ENCODE peak calls at places on chromosomes 6 and 20, in six cellular contexts. D is activated B cell treated with CpG ODN at 0.5 μM for 24 hours; L is fibroblast of mammary gland; G is CD8-positive, alpha-beta T cell; H is tibial artery; X is cardiac fibroblast. A is an unnamed sample.

GRCh38 chr6:53294095-53294494 is 54.7 kb downstream of the ELOVL5 start:
- DNase-seq in G (peak), D (no peak), X (peak), L (no peak), H (no peak), A (peak)

GRCh38 chr6:101114703-101115102 is 233.6 kb upstream of the ASCC3 start:
- DNase-seq in X (peak), D (no peak), L (peak), H (no peak), G (no peak), A (no peak)

GRCh38 chr6:138175596-138175995 is 13.9 kb downstream of the ARFGEF3 start:
- DNase-seq in G (no peak), L (no peak), X (no peak), H (no peak), D (no peak), A (no peak)

GRCh38 chr6:36721369-36722140 is 23.9 kb downstream of the RAB44 start:
- DNase-seq in H (no peak), D (no peak), L (no peak), G (no peak), X (no peak), A (no peak)

GRCh38 chr6:147204060-147204785 is at the start of gene STXBP5:
- DNase-seq in L (peak), D (peak), X (peak), G (peak), H (peak), A (peak)

GRCh38 chr20:61852268-61853072 is 213.2 kb downstream of the TAF4 start:
- DNase-seq in H (no peak), L (no peak), D (no peak), X (no peak), G (no peak), A (no peak)

GRCh38 chr6:8462169-8462568 is 26.8 kb upstream of the SLC35B3 start:
- DNase-seq in D (no peak), L (no peak), H (no peak), G (no peak), X (no peak), A (no peak)

GRCh38 chr6:161489626-161490306 is 215.9 kb upstream of the AGPAT4 start:
- DNase-seq in H (no peak), D (no peak), G (no peak), L (no peak), X (no peak), A (no peak)

GRCh38 chr6:127118505-127119360 is at the start of gene RSPO3:
- DNase-seq in X (peak), L (peak), G (no peak), H (peak), D (no peak), A (peak)

GRCh38 chr20:19996970-19997369 is 20.2 kb upstream of the NAA20 start:
- DNase-seq in L (no peak), H (no peak), G (no peak), X (no peak), D (no peak), A (no peak)

GRCh38 chr6:149867876-149868640 is 3.9 kb upstream of the LRP11 start:
- DNase-seq in D (no peak), G (no peak), H (no peak), L (peak), X (peak), A (peak)

GRCh38 chr6:101433141-101433540 is 39.6 kb downstream of the GRIK2 start:
- DNase-seq in L (no peak), D (no peak), X (no peak), H (no peak), G (no peak), A (no peak)

GRCh38 chr6:167577891-167578361 is 248.8 kb upstream of the AFDN start:
- DNase-seq in L (no peak), X (no peak), H (no peak), D (no peak), G (no peak), A (no peak)

GRCh38 chr20:2834401-2834800 is 6.1 kb downstream of the PCED1A start:
- DNase-seq in X (no peak), D (no peak), H (no peak), L (no peak), G (no peak), A (no peak)

GRCh38 chr6:5205035-5205469 is 55.7 kb downstream of the LYRM4 start:
- DNase-seq in L (no peak), G (no peak), H (no peak), D (no peak), X (peak), A (no peak)

GRCh38 chr6:132511159-132511835 is 1.6 kb downstream of the STX7 start:
- DNase-seq in X (peak), H (peak), G (no peak), D (no peak), L (peak), A (no peak)

GRCh38 chr6:17839526-17839925 is 132.8 kb upstream of the NUP153 start:
- DNase-seq in D (no peak), H (no peak), X (no peak), L (no peak), G (no peak), A (no peak)

GRCh38 chr20:36604952-36605308 is 649 bp upstream of the RAB5IF start:
- DNase-seq in X (no peak), D (peak), H (peak), G (peak), L (peak), A (no peak)

GRCh38 chr6:44966449-44967091 is 361.6 kb upstream of the RUNX2 start:
- DNase-seq in G (no peak), D (no peak), X (peak), L (peak), H (no peak), A (no peak)

GRCh38 chr6:439681-440167 is 48.2 kb downstream of the IRF4 start:
- DNase-seq in X (no peak), H (no peak), L (peak), G (no peak), D (no peak), A (no peak)

GRCh38 chr20:3744806-3745685 is 12.6 kb downstream of the HSPA12B start:
- DNase-seq in X (peak), H (peak), L (peak), D (peak), G (peak), A (no peak)

GRCh38 chr6:157893238-157893637 is 70.2 kb downstream of the SNX9 start:
- DNase-seq in L (no peak), H (no peak), X (no peak), D (no peak), G (no peak), A (no peak)

GRCh38 chr6:86615299-86615698 is 322.0 kb upstream of the HTR1E start:
- DNase-seq in G (no peak), X (no peak), D (no peak), L (no peak), H (no peak), A (no peak)

GRCh38 chr20:45484676-45485075 is 15.1 kb downstream of the WFDC2 start:
- DNase-seq in X (no peak), H (no peak), L (no peak), D (no peak), G (no peak), A (no peak)

GRCh38 chr6:25175656-25176055 is 103.5 kb upstream of the CARMIL1 start:
- DNase-seq in H (no peak), D (no peak), L (no peak), X (no peak), G (no peak), A (no peak)

GRCh38 chr6:139082370-139082769 is 52.5 kb upstream of the HECA start:
- DNase-seq in D (no peak), X (no peak), H (no peak), G (no peak), L (no peak), A (no peak)

GRCh38 chr6:33313105-33313708 is 671 bp downstream of the TAPBP start:
- DNase-seq in H (peak), G (no peak), D (peak), L (no peak), X (peak), A (no peak)

GRCh38 chr6:170448317-170448716 is 104.8 kb downstream of the PSMB1 start:
- DNase-seq in H (no peak), D (no peak), L (no peak), X (no peak), G (no peak), A (no peak)

GRCh38 chr6:11050735-11051134 is 6.6 kb upstream of the ELOVL2 start:
- DNase-seq in L (peak), G (no peak), X (peak), D (no peak), H (no peak), A (no peak)

GRCh38 chr20:32672315-32672981 is 1.3 kb downstream of the C20orf203 start:
- DNase-seq in G (no peak), L (no peak), X (no peak), D (no peak), H (no peak), A (no peak)

GRCh38 chr6:80967618-80968017 is 784.9 kb downstream of the TENT5A start:
- DNase-seq in X (no peak), H (no peak), D (no peak), G (no peak), L (no peak), A (no peak)

GRCh38 chr6:49553353-49553752 is 2.9 kb downstream of the C6orf141 start:
- DNase-seq in X (peak), G (no peak), D (no peak), L (peak), H (no peak), A (no peak)

GRCh38 chr6:51725155-51725554 is 362.3 kb downstream of the PKHD1 start:
- DNase-seq in G (no peak), D (no peak), H (no peak), L (no peak), X (no peak), A (no peak)

GRCh38 chr6:71481801-71482200 is 193.2 kb downstream of the OGFRL1 start:
- DNase-seq in H (no peak), D (no peak), L (no peak), G (no peak), X (no peak), A (no peak)

GRCh38 chr6:101163611-101164010 is 229.9 kb upstream of the GRIK2 start:
- DNase-seq in X (no peak), G (no peak), L (no peak), H (no peak), D (no peak), A (no peak)

GRCh38 chr6:37259191-37259590 is 1.2 kb upstream of the TMEM217 start:
- DNase-seq in D (no peak), X (peak), L (no peak), G (no peak), H (no peak), A (no peak)

GRCh38 chr20:12173333-12173732 is 255.6 kb downstream of the BTBD3 start:
- DNase-seq in G (no peak), L (no peak), H (no peak), D (no peak), X (no peak), A (no peak)

DNA sequence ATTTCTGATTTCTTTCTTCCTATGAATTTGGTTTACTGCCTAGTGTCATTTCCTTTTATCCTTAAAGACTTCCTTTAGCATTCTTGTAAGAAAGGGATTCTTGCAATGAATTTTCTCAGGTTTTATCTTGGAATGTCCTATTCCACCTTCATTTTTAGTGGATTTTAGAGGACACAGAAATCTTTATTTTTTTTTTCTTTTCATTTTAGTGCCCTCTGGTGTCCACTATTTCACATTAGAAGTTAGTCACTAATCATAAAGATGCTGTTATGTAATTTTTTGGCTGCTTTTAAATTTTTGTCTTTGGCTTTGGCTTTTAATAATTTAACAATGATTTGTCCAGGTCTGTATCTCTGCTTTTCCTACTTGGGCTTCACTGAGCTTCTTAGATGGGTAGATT is 28.1 kb downstream of the LMBRD1 start:
- DNase-seq in D (no peak), L (peak), X (peak), H (no peak), G (no peak), A (no peak)
- TF ChIP-seq CTCF in D (no peak), L (no peak), X (peak), H (no peak), G (no peak), A (peak)

GRCh38 chr20:53176133-53176532 is 204.0 kb downstream of the TSHZ2 start:
- DNase-seq in D (no peak), L (no peak), H (no peak), G (no peak), X (no peak), A (no peak)
- TF ChIP-seq CTCF in D (no peak), L (no peak), H (no peak), G (no peak), X (no peak), A (no peak)

DNA sequence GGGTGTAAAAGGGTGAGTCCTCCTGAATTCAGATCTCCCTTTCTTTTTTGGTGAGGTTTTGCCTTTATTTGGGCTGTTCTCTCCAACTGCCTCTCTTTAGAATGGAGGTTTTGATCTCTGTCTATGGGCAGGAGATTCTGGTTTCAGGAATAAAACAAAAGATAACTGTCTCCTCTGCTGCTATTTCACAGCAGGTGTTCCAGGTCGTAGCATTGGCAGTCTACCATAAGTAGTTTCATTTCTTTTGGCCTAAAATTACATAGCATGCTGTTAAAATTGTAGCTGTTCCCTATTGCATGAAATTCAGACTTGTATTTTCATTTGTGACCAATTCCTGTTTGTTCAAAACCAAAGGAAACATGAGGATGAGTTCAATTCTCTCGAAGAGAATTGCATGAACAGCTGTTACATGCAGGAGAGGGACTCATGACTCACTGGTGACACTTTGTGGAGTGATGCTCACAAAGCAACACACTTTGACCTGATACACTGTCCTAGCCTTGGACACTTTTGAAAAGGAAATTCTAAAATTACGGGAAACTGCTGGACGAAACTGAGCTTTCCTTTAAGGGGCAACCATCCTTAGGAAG is 76.8 kb upstream of the SIRPG start:
- DNase-seq in H (no peak), G (no peak), L (peak), D (no peak), X (peak), A (no peak)
- TF ChIP-seq CTCF in H (no peak), G (peak), L (no peak), D (no peak), X (no peak), A (no peak)

GRCh38 chr6:31368461-31368860 is 11.5 kb upstream of the HLA-B start:
- DNase-seq in D (no peak), H (no peak), X (no peak), G (no peak), L (no peak), A (no peak)
- TF ChIP-seq CTCF in D (no peak), H (no peak), X (no peak), G (no peak), L (no peak), A (no peak)

GRCh38 chr6:135728589-135728988 is 122.9 kb upstream of the PDE7B start:
- DNase-seq in D (no peak), X (no peak), G (no peak), H (no peak), L (no peak), A (no peak)
- TF ChIP-seq CTCF in D (no peak), X (no peak), G (no peak), H (no peak), L (no peak), A (no peak)

GRCh38 chr6:47785187-47785586 is 3.4 kb downstream of the OPN5 start:
- DNase-seq in G (no peak), L (no peak), H (no peak), X (no peak), D (no peak), A (no peak)

GRCh38 chr6:47781732-47782131 is at the start of gene OPN5:
- DNase-seq in L (no peak), G (no peak), H (no peak), X (no peak), D (no peak), A (no peak)

GRCh38 chr6:47780510-47781356 is 1.1 kb upstream of the OPN5 start:
- DNase-seq in H (no peak), G (no peak), D (no peak), L (peak), X (peak), A (no peak)
- TF ChIP-seq CTCF in H (peak), G (no peak), D (no peak), L (peak), X (peak), A (peak)